ENCODE peak calls at places on chromosomes 16 and 17, in six cellular contexts. W is A549, U is adrenal gland, M is endothelial cell of umbilical vein, E is K562, I is suprapubic skin. K is an unnamed sample.

GRCh38 chr17:28760987-28761562 is 17.3 kb downstream of the TRAF4 start:
- DNase-seq in W (no peak), U (peak), M (peak), E (no peak), I (peak), K (no peak)

GRCh38 chr16:86492267-86492960 is 17.9 kb upstream of the FOXF1 start:
- DNase-seq in W (no peak), U (no peak), M (no peak), E (no peak), I (no peak), K (no peak)

GRCh38 chr16:13101828-13102227 is 200.4 kb downstream of the SHISA9 start:
- DNase-seq in W (no peak), U (no peak), M (no peak), E (no peak), I (no peak), K (no peak)

GRCh38 chr16:13957197-13958078 is 37.5 kb downstream of the ERCC4 start:
- DNase-seq in W (peak), U (peak), M (peak), E (peak), I (peak), K (peak)

GRCh38 chr17:76537578-76538280 is at the start of gene CYGB:
- DNase-seq in W (no peak), U (no peak), M (no peak), E (no peak), I (no peak), K (no peak)

GRCh38 chr17:82920150-82920549 is 80.3 kb upstream of the ZNF750 start:
- DNase-seq in W (no peak), U (no peak), M (no peak), E (no peak), I (no peak), K (no peak)

GRCh38 chr17:78946631-78947030 is 21.4 kb upstream of the TIMP2 start:
- DNase-seq in W (no peak), U (no peak), M (no peak), E (no peak), I (no peak), K (no peak)

GRCh38 chr17:77395609-77396008 is 254.8 kb downstream of the SEC14L1 start:
- DNase-seq in W (no peak), U (no peak), M (no peak), E (no peak), I (no peak), K (no peak)

GRCh38 chr16:31083081-31083480 is 5.7 kb downstream of the PRSS53 start:
- DNase-seq in W (no peak), U (no peak), M (no peak), E (peak), I (no peak), K (peak)

GRCh38 chr17:61345825-61346628 is 53.6 kb upstream of the TBX2 start:
- DNase-seq in W (no peak), U (no peak), M (no peak), E (no peak), I (no peak), K (no peak)

GRCh38 chr17:28402224-28402630 is 3.8 kb downstream of the SLC46A1 start:
- DNase-seq in W (no peak), U (no peak), M (no peak), E (no peak), I (no peak), K (no peak)

GRCh38 chr16:87213536-87213935 is 103.7 kb downstream of the C16orf95 start:
- DNase-seq in W (no peak), U (no peak), M (no peak), E (no peak), I (no peak), K (no peak)

GRCh38 chr17:7184091-7184488 is 4.9 kb upstream of the ASGR1 start:
- DNase-seq in W (no peak), U (peak), M (no peak), E (no peak), I (no peak), K (no peak)

GRCh38 chr17:56320443-56320842 is 167.2 kb downstream of the ANKFN1 start:
- DNase-seq in W (no peak), U (no peak), M (no peak), E (no peak), I (no peak), K (no peak)

GRCh38 chr16:89510526-89510925 is 2.3 kb downstream of the SPG7 start:
- DNase-seq in W (no peak), U (no peak), M (no peak), E (no peak), I (no peak), K (no peak)

GRCh38 chr16:26051078-26051477 is 359.3 kb downstream of the HS3ST4 start:
- DNase-seq in W (no peak), U (no peak), M (no peak), E (no peak), I (no peak), K (no peak)

GRCh38 chr17:48037036-48037881 is at the start of gene COPZ2:
- DNase-seq in W (peak), U (peak), M (peak), E (no peak), I (no peak), K (peak)

GRCh38 chr16:67649494-67649931 is 4.6 kb downstream of the CARMIL2 start:
- DNase-seq in W (no peak), U (no peak), M (no peak), E (no peak), I (peak), K (no peak)

GRCh38 chr16:23282508-23282907 is 19.6 kb upstream of the SCNN1B start:
- DNase-seq in W (no peak), U (no peak), M (no peak), E (no peak), I (no peak), K (no peak)

GRCh38 chr17:46010597-46011186 is 11.6 kb downstream of the STH start:
- DNase-seq in W (peak), U (no peak), M (no peak), E (peak), I (no peak), K (no peak)
- TF ChIP-seq CTCF in W (peak), U (no peak), M (no peak), E (peak), I (no peak), K (no peak)

GRCh38 chr17:50719144-50719923 is at the start of gene LUC7L3:
- DNase-seq in W (peak), U (peak), M (peak), E (peak), I (peak), K (peak)
- TF ChIP-seq POLR2A in W (peak), U (peak), M (peak), E (peak), I (peak), K (peak)

DNA sequence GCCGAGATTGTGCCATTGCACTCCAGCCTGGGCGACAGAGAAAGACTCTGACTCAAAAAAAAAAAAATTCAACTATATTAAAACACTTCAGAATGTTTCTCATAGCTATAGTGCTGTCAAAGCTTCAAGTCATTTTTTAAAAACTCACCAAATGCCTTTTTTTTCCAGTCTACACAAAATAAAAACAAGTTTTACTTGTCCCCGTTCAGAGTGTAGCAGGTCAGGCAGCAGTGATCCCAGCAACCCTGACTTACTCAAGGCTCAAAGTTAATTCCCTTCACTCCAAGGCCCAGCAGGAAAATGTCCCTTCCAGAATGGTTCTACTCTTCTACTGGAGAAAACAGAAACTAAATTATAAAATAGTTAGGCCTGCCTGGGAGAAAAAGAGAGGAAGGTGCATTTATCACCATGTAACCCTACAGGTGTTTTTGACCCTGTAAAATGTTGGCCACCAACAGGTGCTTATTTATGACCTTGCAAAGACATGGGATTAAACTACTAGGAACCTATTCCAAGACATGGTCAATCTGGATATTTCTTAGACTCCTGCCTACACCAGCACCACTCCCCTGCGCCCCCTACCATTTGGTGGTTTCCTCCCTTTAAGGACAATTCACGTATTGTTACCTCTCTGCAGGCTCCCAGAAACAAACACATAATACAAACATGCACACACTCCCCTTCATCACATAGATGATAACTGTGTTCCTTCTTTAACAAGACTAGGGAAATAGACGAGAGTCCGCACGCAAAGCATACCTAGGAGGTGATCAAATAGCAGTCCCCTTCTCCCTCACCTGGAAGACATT is 5.4 kb downstream of the AMFR start:
- DNase-seq in W (no peak), U (no peak), M (no peak), E (no peak), I (no peak), K (no peak)
- TF ChIP-seq CTCF in W (no peak), U (no peak), M (no peak), E (no peak), I (no peak), K (no peak)

GRCh38 chr17:81869221-81870154 is 1.6 kb downstream of the ARHGDIA start:
- DNase-seq in W (peak), U (no peak), M (peak), E (peak), I (peak), K (peak)

GRCh38 chr17:81867123-81867951 is 3.8 kb downstream of the ARHGDIA start:
- DNase-seq in W (no peak), U (peak), M (no peak), E (peak), I (no peak), K (peak)

GRCh38 chr17:81867952-81868673 is 3.0 kb downstream of the ARHGDIA start:
- DNase-seq in W (no peak), U (no peak), M (no peak), E (no peak), I (no peak), K (no peak)

GRCh38 chr17:81870155-81870977 is 771 bp downstream of the ARHGDIA start:
- DNase-seq in W (no peak), U (peak), M (peak), E (peak), I (peak), K (peak)

DNA sequence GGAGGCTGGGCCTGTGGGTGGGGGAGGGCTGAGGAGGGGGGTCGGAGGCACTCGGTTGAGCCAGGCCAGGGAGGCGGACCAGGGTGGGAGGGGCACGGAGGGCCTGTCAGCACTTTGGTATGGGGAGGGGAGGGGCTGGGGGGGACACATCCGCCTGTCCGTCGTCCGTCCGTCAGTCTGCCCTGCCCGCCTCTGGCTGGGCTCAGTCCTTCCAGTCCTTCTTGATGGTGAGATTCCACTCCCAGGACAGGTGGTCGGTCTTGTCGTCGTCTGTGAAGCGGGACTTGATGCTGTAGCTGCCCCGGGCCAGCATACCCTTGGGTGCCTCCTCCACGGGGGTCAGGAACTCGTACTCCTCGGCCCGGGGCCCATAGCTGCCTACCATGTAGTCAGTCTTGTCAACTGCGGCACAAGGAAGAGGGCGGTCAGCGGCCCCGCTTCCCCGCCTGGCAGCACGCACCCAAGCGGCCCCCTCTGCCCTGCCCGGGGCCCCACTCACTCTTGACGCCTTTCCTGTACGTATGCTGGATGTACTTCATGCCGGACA is 2.4 kb downstream of the ARHGDIA start:
- DNase-seq in W (peak), U (peak), M (no peak), E (peak), I (no peak), K (no peak)
- TF ChIP-seq POLR2A in W (peak), U (no peak), M (peak), E (no peak), I (no peak), K (no peak)

DNA sequence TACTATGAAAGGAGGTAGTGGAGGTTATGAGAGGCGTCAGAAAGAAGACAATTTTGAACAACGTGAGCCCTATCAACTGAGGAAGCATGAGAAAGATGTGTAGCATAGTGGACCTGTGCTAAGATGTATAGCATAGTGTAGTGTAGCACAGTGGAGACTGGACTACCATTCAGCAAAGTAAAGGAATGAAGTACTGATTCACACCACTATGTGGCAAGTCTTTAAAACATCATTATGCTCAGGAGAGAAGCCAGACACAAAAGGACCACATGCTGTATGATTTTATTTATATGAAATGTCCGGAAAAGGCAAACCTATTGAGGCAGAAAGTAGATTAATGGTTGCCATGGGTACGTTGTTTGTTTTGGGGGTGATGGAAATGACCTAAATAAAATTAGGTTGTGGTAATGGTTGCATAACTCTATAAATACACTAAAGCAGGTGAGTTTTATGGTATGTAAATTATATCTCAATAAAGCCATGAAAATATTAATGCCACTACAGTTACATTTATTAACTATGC is 20.4 kb upstream of the XYLT1 start:
- DNase-seq in W (no peak), U (no peak), M (no peak), E (no peak), I (no peak), K (no peak)
- TF ChIP-seq CTCF in W (no peak), U (no peak), M (no peak), E (no peak), I (no peak), K (no peak)

GRCh38 chr17:50170662-50171370 is 5.0 kb downstream of the SGCA start:
- DNase-seq in W (no peak), U (no peak), M (no peak), E (no peak), I (no peak), K (no peak)
- TF ChIP-seq POLR2A in W (no peak), U (no peak), M (no peak), E (no peak), I (no peak), K (no peak)